ENCODE peak calls at places on chromosomes 16 and 17, in eight cellular contexts. T is neural progenitor cell, C is hepatocyte, D is OCI-LY7, J is MM.1S, M is SK-N-SH, V is HCT116, W is GM23338. Y is an unnamed sample.

GRCh38 chr17:77455111-77455877 is 314.5 kb downstream of the SEC14L1 start:
- DNase-seq in V (no peak), C (no peak), M (no peak), T (no peak), D (peak; percentile 57), W (no peak), J (no peak), Y (no peak)

GRCh38 chr16:4081035-4081434 is 35.2 kb downstream of the ADCY9 start:
- DNase-seq in W (no peak), C (no peak), M (no peak), V (no peak), J (no peak), T (peak; percentile 24), D (no peak), Y (no peak)

GRCh38 chr17:14304222-14304844 is 3.5 kb downstream of the HS3ST3B1 start:
- DNase-seq in T (no peak), J (no peak), V (no peak), D (no peak), C (no peak), M (no peak), W (no peak), Y (no peak)

GRCh38 chr17:28911411-28912045 is 8.6 kb upstream of the DHRS13 start:
- DNase-seq in D (no peak), V (no peak), J (peak; percentile 71), M (no peak), C (no peak), W (no peak), T (no peak), Y (no peak)

GRCh38 chr16:53745753-53746258 is 41.9 kb downstream of the FTO start:
- DNase-seq in M (no peak), C (no peak), W (peak; percentile 50), V (peak; percentile 59), J (no peak), D (no peak), T (no peak), Y (peak; percentile 81)

GRCh38 chr17:39688475-39688835 is 598 bp upstream of the PGAP3 start:
- DNase-seq in D (no peak), C (no peak), V (no peak), J (no peak), M (no peak), W (no peak), T (no peak), Y (no peak)

GRCh38 chr16:14486520-14487303 is 143.3 kb downstream of the PARN start:
- DNase-seq in W (peak; percentile 46), M (peak; percentile 68), V (peak; percentile 57), T (peak; percentile 36), C (peak; percentile 92), J (no peak), D (no peak), Y (peak; percentile 92)

GRCh38 chr16:89922884-89923639 is at the start of gene TUBB3:
- DNase-seq in D (peak; percentile 90), J (peak; percentile 45), C (peak; percentile 93), M (peak; percentile 97), T (peak; percentile 95), W (peak; percentile 91), V (peak; percentile 56), Y (peak; percentile 78)

GRCh38 chr16:56475226-56475625 is 23.9 kb downstream of the OGFOD1 start:
- DNase-seq in W (no peak), J (no peak), V (no peak), M (no peak), T (no peak), C (no peak), D (no peak), Y (no peak)

GRCh38 chr17:33750943-33751701 is 458.0 kb upstream of the ASIC2 start:
- DNase-seq in W (peak; percentile 93), V (peak; percentile 7), D (peak; percentile 60), T (peak; percentile 79), M (peak; percentile 74), C (peak; percentile 80), J (peak; percentile 65), Y (peak; percentile 66)

GRCh38 chr16:4263504-4264436 is 9.1 kb downstream of the TFAP4 start:
- DNase-seq in C (peak; percentile 86), M (peak; percentile 99), J (no peak), D (peak; percentile 30), V (peak; percentile 12), W (peak; percentile 89), T (peak; percentile 73), Y (no peak)

GRCh38 chr17:55577011-55577586 is 65.8 kb upstream of the SMIM36 start:
- DNase-seq in W (no peak), C (peak; percentile 12), T (no peak), M (no peak), J (peak; percentile 45), V (no peak), D (no peak), Y (peak; percentile 71)
- TF ChIP-seq EZH2phosphoT487 in W (no peak), C (no peak), T (no peak), M (no peak), J (no peak), V (no peak), D (no peak), Y (no peak)

GRCh38 chr16:85319984-85320440 is 207.7 kb upstream of the CIBAR2 start:
- DNase-seq in M (no peak), C (no peak), D (no peak), V (no peak), J (no peak), T (no peak), W (no peak), Y (no peak)

GRCh38 chr16:85320677-85321385 is 208.6 kb upstream of the CIBAR2 start:
- DNase-seq in M (no peak), D (no peak), W (no peak), C (no peak), T (no peak), J (no peak), V (no peak), Y (no peak)

GRCh38 chr16:85323230-85323960 is 211.1 kb upstream of the CIBAR2 start:
- DNase-seq in D (no peak), J (no peak), M (no peak), C (no peak), W (no peak), V (no peak), T (no peak), Y (no peak)

GRCh38 chr16:85323961-85324253 is 211.6 kb upstream of the CIBAR2 start:
- DNase-seq in M (no peak), J (no peak), W (no peak), C (no peak), D (no peak), T (no peak), V (no peak), Y (no peak)

DNA sequence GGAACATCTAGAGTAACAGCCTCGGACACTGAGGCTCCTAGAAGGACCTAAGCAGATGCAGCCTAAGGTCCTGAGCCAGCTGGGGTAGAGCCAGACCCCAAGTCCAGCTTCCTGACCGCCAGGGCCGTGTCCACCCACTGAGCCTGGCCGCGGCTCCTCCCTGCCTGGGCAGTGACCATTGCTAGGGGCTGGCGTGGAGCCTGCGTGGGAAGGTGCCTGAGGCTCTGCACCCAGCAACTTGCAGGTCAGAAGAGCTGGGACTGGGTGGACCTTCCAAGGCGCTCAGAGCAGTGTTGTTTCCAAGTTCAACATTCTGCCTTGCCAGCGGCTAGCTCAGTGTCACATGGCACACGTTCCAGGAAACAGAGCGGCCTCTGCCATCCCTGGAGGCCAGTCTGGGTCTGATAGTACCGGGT is 209.6 kb upstream of the CIBAR2 start:
- DNase-seq in V (no peak), C (no peak), D (no peak), W (no peak), T (no peak), M (peak; percentile 77), J (no peak), Y (no peak)
- TF ChIP-seq CTCF in V (no peak), C (no peak), D (no peak), W (no peak), T (no peak), M (no peak), J (no peak), Y (no peak)

GRCh38 chr17:43897827-43898226 is 9.5 kb downstream of the MPP2 start:
- DNase-seq in M (no peak), W (no peak), D (no peak), T (no peak), C (no peak), J (no peak), V (no peak), Y (no peak)

GRCh38 chr17:43892672-43892975 is 14.7 kb downstream of the MPP2 start:
- DNase-seq in M (no peak), T (no peak), J (no peak), W (no peak), D (no peak), V (no peak), C (no peak), Y (no peak)

GRCh38 chr17:43888548-43888947 is 18.8 kb downstream of the MPP2 start:
- DNase-seq in T (no peak), D (no peak), J (no peak), M (no peak), W (no peak), V (no peak), C (no peak), Y (no peak)

GRCh38 chr17:43890240-43890639 is 17.1 kb downstream of the MPP2 start:
- DNase-seq in C (no peak), T (no peak), D (no peak), M (no peak), W (no peak), J (no peak), V (no peak), Y (no peak)

GRCh38 chr17:43891851-43892671 is 15.3 kb downstream of the MPP2 start:
- DNase-seq in J (no peak), V (no peak), M (no peak), W (peak; percentile 53), T (no peak), D (no peak), C (no peak), Y (no peak)
- TF ChIP-seq EZH2phosphoT487 in J (no peak), V (no peak), M (no peak), W (no peak), T (no peak), D (no peak), C (no peak), Y (no peak)

GRCh38 chr16:54813778-54814177 is 116.9 kb upstream of the IRX5 start:
- DNase-seq in T (no peak), J (no peak), C (no peak), D (no peak), V (no peak), M (no peak), W (no peak), Y (no peak)

GRCh38 chr16:54817940-54818574 is 112.6 kb upstream of the IRX5 start:
- DNase-seq in C (no peak), W (peak; percentile 56), D (no peak), V (no peak), T (peak; percentile 49), J (no peak), M (no peak), Y (no peak)

GRCh38 chr16:54817432-54817831 is 113.2 kb upstream of the IRX5 start:
- DNase-seq in T (peak; percentile 26), M (peak; percentile 22), J (peak; percentile 40), C (no peak), W (peak; percentile 40), V (no peak), D (peak; percentile 38), Y (peak; percentile 4)

GRCh38 chr16:54816471-54816870 is 114.2 kb upstream of the IRX5 start:
- DNase-seq in J (no peak), M (no peak), C (no peak), T (no peak), V (no peak), D (peak; percentile 11), W (no peak), Y (no peak)

DNA sequence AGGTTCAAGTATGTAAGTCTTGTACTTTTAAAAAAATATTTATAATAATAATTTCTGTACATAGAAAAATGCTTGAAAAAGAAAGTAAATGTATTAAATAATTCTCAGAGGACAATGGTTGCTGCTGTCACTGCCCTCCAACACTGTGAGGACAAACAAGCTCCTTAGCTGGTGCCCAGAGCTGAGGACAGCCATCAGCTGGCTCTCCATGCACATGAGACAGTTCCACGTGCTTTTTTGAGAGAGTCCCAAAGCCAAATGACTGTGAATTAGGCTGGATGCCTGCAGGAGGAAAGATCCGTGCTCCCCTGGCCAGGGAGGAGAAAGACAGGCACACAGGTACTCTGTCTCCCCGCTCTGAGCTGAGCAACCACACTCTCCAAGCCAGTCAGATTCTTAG is 115.5 kb upstream of the IRX5 start:
- DNase-seq in J (no peak), V (no peak), T (no peak), D (no peak), W (no peak), C (no peak), M (no peak), Y (no peak)
- TF ChIP-seq CTCF in J (no peak), V (no peak), T (no peak), D (no peak), W (no peak), C (no peak), M (no peak), Y (no peak)